ENCODE peak calls at places on chromosomes 7 and 10, in five cellular contexts. S is right lobe of liver, U is mucosa of descending colon, W is heart left ventricle, Z is brain microvascular endothelial cell. L is an unnamed sample.

GRCh38 chr7:4021413-4021812 is 660.7 kb upstream of the FOXK1 start:
- DNase-seq in Z (no peak), W (no peak), U (no peak), S (no peak), L (no peak)

GRCh38 chr7:20327047-20327446 is 3.7 kb upstream of the ITGB8 start:
- DNase-seq in S (no peak), U (no peak), Z (peak), W (no peak), L (no peak)

GRCh38 chr10:1153253-1153763 is 97.1 kb downstream of the WDR37 start:
- DNase-seq in Z (no peak), W (no peak), U (no peak), S (no peak), L (no peak)

GRCh38 chr10:22316286-22317120 is at the start of gene COMMD3:
- DNase-seq in U (peak), S (peak), Z (peak), W (peak), L (peak)

GRCh38 chr7:18505870-18506460 is 10.4 kb downstream of the HDAC9 start:
- DNase-seq in U (no peak), S (no peak), W (no peak), Z (peak), L (no peak)

GRCh38 chr7:42082144-42082543 is 154.9 kb downstream of the GLI3 start:
- DNase-seq in S (no peak), Z (peak), W (no peak), U (no peak), L (no peak)

GRCh38 chr10:7157091-7157490 is 253.7 kb downstream of the SFMBT2 start:
- DNase-seq in U (no peak), Z (no peak), W (no peak), S (no peak), L (no peak)

GRCh38 chr10:8543361-8544056 is 489.0 kb downstream of the GATA3 start:
- DNase-seq in U (peak), W (no peak), Z (no peak), S (no peak), L (no peak)

GRCh38 chr10:76717141-76717540 is 920.5 kb downstream of the KCNMA1 start:
- DNase-seq in S (no peak), W (no peak), U (no peak), Z (peak), L (no peak)

GRCh38 chr7:47803846-47804245 is 144.4 kb downstream of the PKD1L1 start:
- DNase-seq in Z (no peak), S (no peak), W (no peak), U (no peak), L (no peak)

GRCh38 chr10:73932625-73933112 is 21.7 kb downstream of the PLAU start:
- DNase-seq in Z (no peak), W (no peak), S (no peak), U (no peak), L (no peak)

GRCh38 chr10:117545141-117546019 is 2.8 kb downstream of the EMX2 start:
- DNase-seq in Z (no peak), W (no peak), S (no peak), U (no peak), L (no peak)

GRCh38 chr10:124722812-124723783 is 21.1 kb downstream of the FAM53B start:
- DNase-seq in Z (no peak), S (peak), U (no peak), W (no peak), L (peak)

GRCh38 chr10:66307826-66308225 is 618.0 kb upstream of the LRRTM3 start:
- DNase-seq in Z (no peak), S (no peak), U (no peak), W (no peak), L (no peak)

GRCh38 chr7:19145429-19146201 is 394 bp upstream of the FERD3L start:
- DNase-seq in W (no peak), Z (no peak), S (no peak), U (no peak), L (no peak)

GRCh38 chr10:44397476-44398225 is 12.8 kb upstream of the CXCL12 start:
- DNase-seq in S (no peak), U (no peak), W (no peak), Z (no peak), L (peak)

GRCh38 chr7:47361229-47361628 is 220.7 kb downstream of the TNS3 start:
- DNase-seq in S (no peak), U (no peak), Z (no peak), W (no peak), L (no peak)

GRCh38 chr10:133167693-133168616 is 7.9 kb downstream of the KNDC1 start:
- DNase-seq in Z (no peak), U (no peak), S (no peak), W (no peak), L (no peak)

GRCh38 chr10:104351067-104351681 is 2.5 kb upstream of the CFAP58 start:
- DNase-seq in U (no peak), S (no peak), W (no peak), Z (no peak), L (no peak)

GRCh38 chr7:105759670-105760548 is 116.5 kb downstream of the ATXN7L1 start:
- DNase-seq in W (peak), U (peak), S (no peak), Z (peak), L (no peak)

GRCh38 chr7:76430211-76430610 is 5.5 kb downstream of the ZP3 start:
- DNase-seq in W (no peak), Z (no peak), U (no peak), S (no peak), L (no peak)

GRCh38 chr7:93374345-93374940 is 142.3 kb downstream of the VPS50 start:
- DNase-seq in U (no peak), Z (peak), S (no peak), W (no peak), L (no peak)

GRCh38 chr10:61627266-61627665 is 35.5 kb upstream of the CABCOCO1 start:
- DNase-seq in Z (no peak), S (no peak), U (no peak), W (no peak), L (no peak)

GRCh38 chr10:13099144-13099665 is 758 bp upstream of the OPTN start:
- DNase-seq in Z (peak), U (peak), S (peak), W (peak), L (no peak)

GRCh38 chr10:99234067-99234738 is 1.4 kb downstream of the HPSE2 start:
- DNase-seq in W (peak), S (peak), Z (peak), U (peak), L (peak)

DNA sequence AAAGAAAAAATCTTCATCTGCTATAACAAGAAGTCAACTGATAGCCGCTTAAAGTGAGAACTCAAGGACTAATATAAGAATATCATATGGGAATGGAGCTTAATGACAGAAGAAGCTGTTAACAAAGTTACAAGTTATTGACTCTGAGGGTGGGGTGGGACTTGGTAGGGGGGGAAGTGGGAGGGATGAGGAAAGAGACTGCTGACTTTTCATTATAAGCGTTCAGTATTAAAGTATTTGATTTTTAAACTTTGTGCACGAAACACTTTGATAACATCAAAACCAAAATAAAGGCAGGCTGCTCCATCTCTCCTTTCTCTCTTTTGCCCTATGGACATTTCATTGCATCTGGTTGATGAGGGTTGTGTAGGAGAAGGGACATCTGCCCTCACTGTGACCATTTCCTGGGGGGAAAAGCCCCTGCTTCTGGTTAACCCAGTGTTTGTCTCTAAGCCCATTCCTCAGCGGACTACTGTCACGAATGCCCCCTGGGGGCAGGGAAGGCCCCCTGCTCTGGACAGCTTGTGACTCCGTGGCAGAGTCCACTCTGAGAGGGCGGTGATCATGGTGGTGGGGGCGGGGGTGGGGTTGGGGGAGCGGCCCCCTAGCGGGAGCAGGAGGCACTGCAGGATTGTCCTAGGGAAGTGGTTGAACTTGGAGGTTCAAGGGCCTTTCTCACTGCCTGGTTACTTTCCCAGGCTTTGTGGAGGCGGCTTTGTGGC is 17.4 kb downstream of the SLC13A4 start:
- DNase-seq in U (peak), S (no peak), W (no peak), Z (no peak), L (no peak)
- TF ChIP-seq CTCF in U (peak), S (peak), W (peak), Z (peak), L (peak)

GRCh38 chr7:46152671-46153070 is 231.6 kb upstream of the IGFBP3 start:
- DNase-seq in U (no peak), S (no peak), Z (no peak), W (no peak), L (no peak)
- TF ChIP-seq CTCF in U (no peak), S (no peak), Z (peak), W (no peak), L (no peak)

GRCh38 chr10:87550741-87551140 is 46.0 kb downstream of the MINPP1 start:
- DNase-seq in U (no peak), W (no peak), S (no peak), Z (no peak), L (no peak)
- TF ChIP-seq CTCF in U (no peak), W (no peak), S (no peak), Z (no peak), L (no peak)

GRCh38 chr10:123021517-123021916 is 12.7 kb downstream of the ACADSB start:
- DNase-seq in Z (no peak), U (peak), W (no peak), S (no peak), L (no peak)
- TF ChIP-seq CTCF in Z (peak), U (peak), W (peak), S (peak), L (peak)

GRCh38 chr10:96720422-96721206 is at the start of gene PIK3AP1:
- DNase-seq in S (peak), Z (no peak), W (peak), U (peak), L (peak)
- TF ChIP-seq CTCF in S (no peak), Z (no peak), W (no peak), U (no peak), L (no peak)

GRCh38 chr10:48983648-48984359 is 44.2 kb upstream of the LRRC18 start:
- DNase-seq in Z (no peak), W (no peak), S (no peak), U (no peak), L (no peak)
- TF ChIP-seq CTCF in Z (no peak), W (no peak), S (no peak), U (no peak), L (no peak)

GRCh38 chr7:87712571-87712970 is 84.4 kb downstream of the RUNDC3B start:
- DNase-seq in Z (no peak), S (no peak), U (no peak), W (no peak), L (no peak)
- TF ChIP-seq CTCF in Z (no peak), S (no peak), U (no peak), W (no peak), L (no peak)

GRCh38 chr10:127679642-127680255 is 57.2 kb upstream of the FOXI2 start:
- DNase-seq in S (no peak), U (no peak), Z (no peak), W (no peak), L (no peak)
- TF ChIP-seq CTCF in S (no peak), U (no peak), Z (peak), W (peak), L (peak)

L was measured in upper lobe of right lung.